ENCODE peak calls at places on chromosomes 16 and 17, in eight cellular contexts. J is ELR; F is NCI-H1436; I is cerebellar cortex; M is NCI-H1417; G is C1 segment of cervical spinal cord; V is stimulated activated CD4-positive, alpha-beta T cell treated with anti-CD3 and anti-CD28 coated beads, Interleukin-4, amount 100 ng/mL, for 1 hour; B is activated CD4-positive, alpha-beta T cell treated with anti-CD3 and anti-CD28 coated beads, Interleukin-2, amount 50 U/mL, for 1 hour. Y is an unnamed sample.

GRCh38 chr17:50956750-50957523 is 90.8 kb upstream of the TOB1 start:
- DNase-seq in I (peak), G (peak), J (peak), F (peak), V (peak), B (peak), M (peak), Y (peak)

GRCh38 chr16:80610489-80611156 is 69.8 kb downstream of the DYNLRB2 start:
- DNase-seq in F (no peak), G (no peak), M (no peak), V (no peak), J (no peak), B (no peak), I (no peak), Y (no peak)

GRCh38 chr16:8866118-8866883 is 2.5 kb downstream of the CARHSP1 start:
- DNase-seq in M (peak), I (no peak), J (no peak), B (no peak), G (peak), F (no peak), V (no peak), Y (peak)

GRCh38 chr17:80382956-80383355 is 32.0 kb upstream of the ENDOV start:
- DNase-seq in J (no peak), V (no peak), I (no peak), B (no peak), M (no peak), G (no peak), F (no peak), Y (no peak)

GRCh38 chr17:75128694-75129505 is 2.6 kb downstream of the NT5C start:
- DNase-seq in J (no peak), B (no peak), I (peak), F (no peak), G (no peak), V (no peak), M (no peak), Y (no peak)

GRCh38 chr16:85239239-85239638 is 127.0 kb upstream of the CIBAR2 start:
- DNase-seq in M (no peak), J (no peak), V (no peak), F (peak), G (no peak), I (no peak), B (no peak), Y (no peak)

GRCh38 chr17:74215332-74215727 is 2.0 kb downstream of the TTYH2 start:
- DNase-seq in F (no peak), J (no peak), V (no peak), G (peak), I (no peak), B (no peak), M (no peak), Y (no peak)

GRCh38 chr16:87850009-87851006 is 19.0 kb downstream of the SLC7A5 start:
- DNase-seq in F (peak), V (peak), I (peak), B (peak), M (peak), J (peak), G (peak), Y (no peak)

GRCh38 chr16:75660726-75661302 is 13.2 kb downstream of the TERF2IP start:
- DNase-seq in B (no peak), I (peak), G (no peak), J (no peak), M (no peak), F (no peak), V (no peak), Y (peak)

GRCh38 chr17:28548417-28549130 is 3.9 kb downstream of the UNC119 start:
- DNase-seq in F (no peak), J (no peak), B (no peak), M (no peak), G (no peak), I (no peak), V (no peak), Y (no peak)

GRCh38 chr17:76147211-76148014 is 6.4 kb upstream of the FOXJ1 start:
- DNase-seq in I (peak), J (peak), F (no peak), G (no peak), V (no peak), B (no peak), M (no peak), Y (no peak)

GRCh38 chr17:74832421-74832820 is 27.3 kb downstream of the GRIN2C start:
- DNase-seq in V (no peak), B (no peak), I (no peak), M (peak), F (no peak), J (no peak), G (no peak), Y (no peak)